ENCODE peak calls at places on chromosomes 1 and 21, in nine cellular contexts. I, M, B, Z, Q, V, T, C and L are unnamed samples.

GRCh38 chr1:175015243-175015642 is 8.0 kb downstream of the MRPS14 start:
- DNase-seq in I (peak; percentile 91), M (no peak), B (no peak), Z (no peak), Q (no peak), V (no peak), T (no peak), C (no peak), L (no peak)

GRCh38 chr1:5882367-5883128 is 109.7 kb downstream of the NPHP4 start:
- DNase-seq in I (no peak), M (no peak), B (no peak), Z (no peak), Q (no peak), V (no peak), T (no peak), C (no peak), L (no peak)

GRCh38 chr1:24914226-24915069 is 15.6 kb downstream of the RUNX3 start:
- DNase-seq in I (peak; percentile 47), M (no peak), B (no peak), Z (no peak), Q (peak; percentile 45), V (peak; percentile 62), T (no peak), C (no peak), L (no peak)

GRCh38 chr1:118988186-118989005 is at the start of gene TBX15:
- DNase-seq in I (no peak), M (no peak), B (no peak), Z (no peak), Q (no peak), V (no peak), T (no peak), C (no peak), L (peak; percentile 71)

GRCh38 chr1:24058671-24059455 is 53.1 kb downstream of the MYOM3 start:
- DNase-seq in I (no peak), M (no peak), B (peak; percentile 25), Z (no peak), Q (peak; percentile 17), V (no peak), T (no peak), C (no peak), L (no peak)

GRCh38 chr1:43107664-43108063 is 64.4 kb downstream of the EBNA1BP2 start:
- DNase-seq in I (no peak), M (no peak), B (no peak), Z (no peak), Q (no peak), V (no peak), T (no peak), C (no peak), L (no peak)

GRCh38 chr1:15799928-15800835 is 7.3 kb downstream of the UQCRHL start:
- DNase-seq in I (peak; percentile 31), M (peak; percentile 84), B (peak; percentile 74), Z (peak; percentile 28), Q (peak; percentile 53), V (peak; percentile 73), T (peak; percentile 90), C (peak; percentile 46), L (no peak)

GRCh38 chr1:167483790-167484189 is 34.5 kb downstream of the CD247 start:
- DNase-seq in I (no peak), M (no peak), B (peak; percentile 26), Z (no peak), Q (no peak), V (no peak), T (no peak), C (no peak), L (no peak)

GRCh38 chr1:10888289-10888688 is 91.8 kb upstream of the CASZ1 start:
- DNase-seq in I (no peak), M (no peak), B (no peak), Z (no peak), Q (no peak), V (no peak), T (no peak), C (no peak), L (no peak)

GRCh38 chr1:225422033-225422605 is 5.7 kb downstream of the LBR start:
- DNase-seq in I (no peak), M (no peak), B (no peak), Z (peak; percentile 59), Q (no peak), V (no peak), T (no peak), C (no peak), L (no peak)

GRCh38 chr1:223135176-223135575 is 7.9 kb downstream of the TLR5 start:
- DNase-seq in I (peak; percentile 69), M (no peak), B (peak; percentile 75), Z (no peak), Q (peak; percentile 77), V (peak; percentile 77), T (no peak), C (peak; percentile 36), L (peak; percentile 46)

GRCh38 chr21:26850116-26850643 is 5.0 kb upstream of the ADAMTS1 start:
- DNase-seq in I (peak; percentile 59), M (no peak), B (no peak), Z (peak; percentile 75), Q (no peak), V (no peak), T (peak; percentile 14), C (no peak), L (no peak)

GRCh38 chr1:50332941-50333594 is 90.2 kb downstream of the DMRTA2 start:
- DNase-seq in I (peak; percentile 13), M (peak; percentile 76), B (no peak), Z (peak; percentile 46), Q (peak; percentile 69), V (no peak), T (peak; percentile 51), C (no peak), L (no peak)

GRCh38 chr1:48908606-48909005 is 131.9 kb upstream of the BEND5 start:
- DNase-seq in I (no peak), M (no peak), B (no peak), Z (no peak), Q (no peak), V (no peak), T (no peak), C (no peak), L (no peak)

GRCh38 chr1:194174528-194174927 is 988.1 kb upstream of the B3GALT2 start:
- DNase-seq in I (no peak), M (no peak), B (no peak), Z (no peak), Q (no peak), V (no peak), T (no peak), C (no peak), L (no peak)

GRCh38 chr1:231387770-231388669 is 34.1 kb downstream of the EGLN1 start:
- DNase-seq in I (peak; percentile 27), M (no peak), B (no peak), Z (peak; percentile 88), Q (no peak), V (no peak), T (no peak), C (no peak), L (no peak)

GRCh38 chr21:29155933-29156260 is 25.5 kb downstream of the MAP3K7CL start:
- DNase-seq in I (no peak), M (no peak), B (no peak), Z (no peak), Q (no peak), V (no peak), T (no peak), C (no peak), L (no peak)

GRCh38 chr1:224430511-224431113 is 4.0 kb downstream of the WDR26 start:
- DNase-seq in I (peak; percentile 76), M (no peak), B (no peak), Z (peak; percentile 88), Q (no peak), V (no peak), T (peak; percentile 64), C (no peak), L (no peak)

GRCh38 chr1:32991819-32992488 is 27.3 kb upstream of the RNF19B start:
- DNase-seq in I (no peak), M (no peak), B (peak; percentile 56), Z (no peak), Q (no peak), V (no peak), T (no peak), C (no peak), L (no peak)
- TF ChIP-seq POLR2A in I (no peak), M (no peak), B (no peak), Z (no peak), Q (no peak), V (no peak), T (no peak), C (no peak), L (no peak)

GRCh38 chr1:204509186-204509635 is 7.0 kb upstream of the MDM4 start:
- DNase-seq in I (no peak), M (no peak), B (no peak), Z (no peak), Q (no peak), V (no peak), T (no peak), C (no peak), L (no peak)

GRCh38 chr1:204506969-204507316 is 9.3 kb upstream of the MDM4 start:
- DNase-seq in I (peak; percentile 92), M (peak; percentile 93), B (peak; percentile 91), Z (peak; percentile 97), Q (peak; percentile 75), V (peak; percentile 84), T (peak; percentile 93), C (peak; percentile 88), L (peak; percentile 75)

GRCh38 chr1:204506091-204506968 is 9.9 kb upstream of the MDM4 start:
- DNase-seq in I (peak; percentile 95), M (peak; percentile 84), B (peak; percentile 87), Z (peak; percentile 93), Q (peak; percentile 71), V (no peak), T (peak; percentile 85), C (peak; percentile 74), L (peak; percentile 45)

GRCh38 chr1:204505674-204506073 is 10.5 kb upstream of the MDM4 start:
- DNase-seq in I (no peak), M (no peak), B (no peak), Z (peak; percentile 56), Q (no peak), V (no peak), T (no peak), C (no peak), L (no peak)

GRCh38 chr1:204507317-204508105 is 8.7 kb upstream of the MDM4 start:
- DNase-seq in I (peak; percentile 22), M (peak; percentile 38), B (no peak), Z (peak; percentile 36), Q (peak; percentile 57), V (no peak), T (no peak), C (peak; percentile 36), L (peak; percentile 25)
- TF ChIP-seq POLR2A in I (no peak), M (no peak), B (no peak), Z (no peak), Q (no peak), V (no peak), T (no peak), C (no peak), L (no peak)

GRCh38 chr1:22177354-22178003 is 34.6 kb upstream of the WNT4 start:
- DNase-seq in I (no peak), M (no peak), B (no peak), Z (no peak), Q (no peak), V (no peak), T (no peak), C (no peak), L (no peak)
- TF ChIP-seq POLR2A in I (no peak), M (no peak), B (no peak), Z (no peak), Q (no peak), V (no peak), T (no peak), C (no peak), L (no peak)

DNA sequence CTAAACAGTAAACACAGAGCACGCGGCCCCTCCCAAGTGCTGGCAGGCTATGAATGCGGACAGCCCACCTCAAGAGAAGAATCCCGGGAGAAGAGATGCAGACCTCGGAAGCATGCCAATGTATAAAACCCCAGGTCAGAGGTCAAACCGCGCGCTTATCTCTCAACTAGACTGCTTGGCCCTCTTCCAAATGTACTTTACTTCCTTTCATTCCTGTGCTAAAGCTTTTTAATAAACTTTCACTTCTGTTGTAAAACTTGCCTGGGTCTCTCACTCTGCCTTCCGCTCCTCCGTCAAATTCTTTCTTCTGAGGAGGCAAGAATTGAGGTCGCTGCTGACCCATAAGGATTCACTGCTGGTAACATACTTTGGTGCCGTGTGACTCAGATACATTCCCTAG is 216.0 kb downstream of the S1PR1 start:
- DNase-seq in I (no peak), M (no peak), B (no peak), Z (no peak), Q (no peak), V (no peak), T (no peak), C (no peak), L (no peak)
- TF ChIP-seq POLR2A in I (no peak), M (no peak), B (no peak), Z (no peak), Q (no peak), V (no peak), T (no peak), C (no peak), L (no peak)